ENCODE peak calls at places on chromosomes 11 and 22, in ten cellular contexts. One of them, this sample, is unnamed.
A peak's percentile ranks its signal among the peaks of the same experiment; 100 is the strongest.

GRCh38 chr11:103624708-103625623 is 411.5 kb upstream of the DDI1 start:
- DNase-seq in neural progenitor cell: no peak
- DNase-seq in brain microvascular endothelial cell: peak; percentile 73
- DNase-seq in ovary: no peak
- DNase-seq in OCI-LY7: no peak
- DNase-seq in pancreas: no peak
- DNase-seq in colonic mucosa: no peak
- DNase-seq in mesendoderm: peak; percentile 93
- DNase-seq in CD4-positive, CD25-positive, alpha-beta regulatory T cell: no peak
- DNase-seq in cardiac fibroblast: peak; percentile 97
- DNase-seq in this sample: no peak

GRCh38 chr22:37610480-37611148 is 2.0 kb downstream of the GGA1 start:
- DNase-seq in neural progenitor cell: no peak
- DNase-seq in brain microvascular endothelial cell: no peak
- DNase-seq in ovary: no peak
- DNase-seq in OCI-LY7: peak; percentile 49
- DNase-seq in pancreas: no peak
- DNase-seq in colonic mucosa: peak; percentile 80
- DNase-seq in mesendoderm: no peak
- DNase-seq in CD4-positive, CD25-positive, alpha-beta regulatory T cell: no peak
- DNase-seq in cardiac fibroblast: no peak
- DNase-seq in this sample: no peak

GRCh38 chr11:115324569-115325432 is 179.4 kb downstream of the CADM1 start:
- DNase-seq in neural progenitor cell: peak; percentile 81
- DNase-seq in brain microvascular endothelial cell: peak; percentile 42
- DNase-seq in ovary: peak; percentile 7
- DNase-seq in OCI-LY7: peak; percentile 79
- DNase-seq in pancreas: peak; percentile 16
- DNase-seq in colonic mucosa: peak; percentile 36
- DNase-seq in mesendoderm: peak; percentile 81
- DNase-seq in CD4-positive, CD25-positive, alpha-beta regulatory T cell: no peak
- DNase-seq in cardiac fibroblast: peak; percentile 50
- DNase-seq in this sample: no peak

GRCh38 chr11:68340784-68341556 is 28.6 kb downstream of the LRP5 start:
- DNase-seq in neural progenitor cell: no peak
- DNase-seq in brain microvascular endothelial cell: no peak
- DNase-seq in ovary: no peak
- DNase-seq in OCI-LY7: no peak
- DNase-seq in pancreas: no peak
- DNase-seq in colonic mucosa: no peak
- DNase-seq in mesendoderm: no peak
- DNase-seq in CD4-positive, CD25-positive, alpha-beta regulatory T cell: no peak
- DNase-seq in cardiac fibroblast: peak; percentile 75
- DNase-seq in this sample: no peak

GRCh38 chr11:77687088-77687487 is 49.5 kb upstream of the CLNS1A start:
- DNase-seq in neural progenitor cell: no peak
- DNase-seq in brain microvascular endothelial cell: no peak
- DNase-seq in ovary: no peak
- DNase-seq in OCI-LY7: no peak
- DNase-seq in pancreas: no peak
- DNase-seq in colonic mucosa: no peak
- DNase-seq in mesendoderm: no peak
- DNase-seq in CD4-positive, CD25-positive, alpha-beta regulatory T cell: no peak
- DNase-seq in cardiac fibroblast: no peak
- DNase-seq in this sample: no peak

GRCh38 chr11:47148903-47149535 is 27.7 kb downstream of the ARFGAP2 start:
- DNase-seq in neural progenitor cell: no peak
- DNase-seq in brain microvascular endothelial cell: no peak
- DNase-seq in ovary: no peak
- DNase-seq in OCI-LY7: no peak
- DNase-seq in pancreas: peak; percentile 85
- DNase-seq in colonic mucosa: peak; percentile 31
- DNase-seq in mesendoderm: peak; percentile 40
- DNase-seq in CD4-positive, CD25-positive, alpha-beta regulatory T cell: no peak
- DNase-seq in cardiac fibroblast: no peak
- DNase-seq in this sample: no peak

GRCh38 chr22:35330258-35330861 is 30.7 kb downstream of the TOM1 start:
- DNase-seq in neural progenitor cell: no peak
- DNase-seq in brain microvascular endothelial cell: peak; percentile 65
- DNase-seq in ovary: peak; percentile 91
- DNase-seq in OCI-LY7: peak; percentile 54
- DNase-seq in pancreas: peak; percentile 66
- DNase-seq in colonic mucosa: peak; percentile 70
- DNase-seq in mesendoderm: no peak
- DNase-seq in CD4-positive, CD25-positive, alpha-beta regulatory T cell: peak; percentile 51
- DNase-seq in cardiac fibroblast: peak; percentile 89
- DNase-seq in this sample: peak; percentile 97

GRCh38 chr11:32088117-32088941 is 2.5 kb upstream of the RCN1 start:
- DNase-seq in neural progenitor cell: no peak
- DNase-seq in brain microvascular endothelial cell: peak; percentile 95
- DNase-seq in ovary: peak; percentile 73
- DNase-seq in OCI-LY7: no peak
- DNase-seq in pancreas: peak; percentile 63
- DNase-seq in colonic mucosa: peak; percentile 38
- DNase-seq in mesendoderm: peak; percentile 50
- DNase-seq in CD4-positive, CD25-positive, alpha-beta regulatory T cell: no peak
- DNase-seq in cardiac fibroblast: peak; percentile 97
- DNase-seq in this sample: no peak

GRCh38 chr11:64802370-64803162 is 448 bp downstream of the MAP4K2 start:
- DNase-seq in neural progenitor cell: no peak
- DNase-seq in brain microvascular endothelial cell: no peak
- DNase-seq in ovary: no peak
- DNase-seq in OCI-LY7: peak; percentile 78
- DNase-seq in pancreas: no peak
- DNase-seq in colonic mucosa: peak; percentile 38
- DNase-seq in mesendoderm: peak; percentile 17
- DNase-seq in CD4-positive, CD25-positive, alpha-beta regulatory T cell: no peak
- DNase-seq in cardiac fibroblast: no peak
- DNase-seq in this sample: no peak

GRCh38 chr11:64804346-64805210 is 1.6 kb upstream of the MAP4K2 start:
- DNase-seq in neural progenitor cell: peak; percentile 41
- DNase-seq in brain microvascular endothelial cell: no peak
- DNase-seq in ovary: no peak
- DNase-seq in OCI-LY7: peak; percentile 23
- DNase-seq in pancreas: no peak
- DNase-seq in colonic mucosa: no peak
- DNase-seq in mesendoderm: peak; percentile 44
- DNase-seq in CD4-positive, CD25-positive, alpha-beta regulatory T cell: no peak
- DNase-seq in cardiac fibroblast: no peak
- DNase-seq in this sample: no peak

GRCh38 chr11:64801591-64802369 is 1.2 kb downstream of the MAP4K2 start:
- DNase-seq in neural progenitor cell: no peak
- DNase-seq in brain microvascular endothelial cell: no peak
- DNase-seq in ovary: no peak
- DNase-seq in OCI-LY7: peak; percentile 37
- DNase-seq in pancreas: no peak
- DNase-seq in colonic mucosa: no peak
- DNase-seq in mesendoderm: no peak
- DNase-seq in CD4-positive, CD25-positive, alpha-beta regulatory T cell: no peak
- DNase-seq in cardiac fibroblast: no peak
- DNase-seq in this sample: no peak

GRCh38 chr11:64803846-64804345 is 882 bp upstream of the MAP4K2 start:
- DNase-seq in neural progenitor cell: peak; percentile 32
- DNase-seq in brain microvascular endothelial cell: no peak
- DNase-seq in ovary: no peak
- DNase-seq in OCI-LY7: no peak
- DNase-seq in pancreas: no peak
- DNase-seq in colonic mucosa: peak; percentile 41
- DNase-seq in mesendoderm: peak; percentile 82
- DNase-seq in CD4-positive, CD25-positive, alpha-beta regulatory T cell: no peak
- DNase-seq in cardiac fibroblast: no peak
- DNase-seq in this sample: no peak

GRCh38 chr11:64803163-64803845 is at the start of gene MAP4K2:
- DNase-seq in neural progenitor cell: peak; percentile 97
- DNase-seq in brain microvascular endothelial cell: peak; percentile 80
- DNase-seq in ovary: peak; percentile 90
- DNase-seq in OCI-LY7: peak; percentile 91
- DNase-seq in pancreas: peak; percentile 79
- DNase-seq in colonic mucosa: peak; percentile 88
- DNase-seq in mesendoderm: peak; percentile 95
- DNase-seq in CD4-positive, CD25-positive, alpha-beta regulatory T cell: peak; percentile 85
- DNase-seq in cardiac fibroblast: peak; percentile 78
- DNase-seq in this sample: peak; percentile 98
- H3K4me3 ChIP-seq in neural progenitor cell: peak within 1 kb of the TSS; percentile 57
- H3K4me3 ChIP-seq in brain microvascular endothelial cell: peak within 1 kb of the TSS; percentile 72
- H3K4me3 ChIP-seq in ovary: peak within 1 kb of the TSS; percentile 60
- H3K4me3 ChIP-seq in OCI-LY7: peak within 1 kb of the TSS; percentile 78
- H3K4me3 ChIP-seq in pancreas: peak within 1 kb of the TSS; percentile 40
- H3K4me3 ChIP-seq in colonic mucosa: peak within 1 kb of the TSS; percentile 54
- H3K4me3 ChIP-seq in mesendoderm: peak within 1 kb of the TSS; percentile 50
- H3K4me3 ChIP-seq in CD4-positive, CD25-positive, alpha-beta regulatory T cell: peak within 1 kb of the TSS; percentile 89
- H3K4me3 ChIP-seq in cardiac fibroblast: peak within 1 kb of the TSS; percentile 67
- H3K4me3 ChIP-seq in this sample: peak within 1 kb of the TSS; percentile 40

DNA sequence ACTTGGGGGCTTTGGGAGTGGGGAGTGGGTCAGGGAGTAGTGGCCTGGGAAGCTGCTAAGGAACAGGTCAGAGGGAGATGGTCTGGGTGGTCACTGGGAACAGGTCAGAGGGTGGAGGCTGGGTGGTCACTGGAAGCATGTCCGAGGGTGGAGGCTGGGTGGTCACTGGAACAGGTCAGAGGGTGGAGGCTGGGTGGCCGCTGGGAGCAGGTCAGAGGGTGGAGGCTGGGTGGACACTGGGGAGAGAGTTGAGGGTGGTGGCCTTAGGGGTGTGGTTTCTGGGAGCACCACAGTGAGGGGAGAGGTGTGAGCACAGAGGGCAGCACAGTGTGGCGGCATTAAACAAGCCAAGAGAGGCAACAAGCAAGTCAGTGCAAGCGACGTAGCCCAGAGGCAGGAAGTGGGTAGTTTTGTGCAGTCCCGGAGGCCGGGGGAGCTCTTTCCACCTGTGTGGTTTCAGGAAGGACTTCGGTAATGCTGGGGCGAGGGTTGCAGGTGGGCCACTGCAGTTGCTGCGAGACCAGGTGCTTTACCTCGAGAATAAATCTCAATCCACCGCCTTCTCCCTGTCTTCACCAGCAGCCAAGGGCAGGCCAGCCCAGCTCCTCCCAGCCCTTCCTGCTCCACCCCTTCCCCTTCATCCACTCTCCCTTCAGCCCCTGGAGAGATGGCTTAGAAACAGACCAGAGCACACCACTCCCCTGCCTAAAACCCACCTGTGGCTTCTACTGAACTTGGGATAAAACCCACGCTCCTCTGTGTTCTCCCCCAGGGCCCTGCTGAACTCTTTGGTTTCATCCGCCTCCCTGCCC is 3.2 kb upstream of the CACNA1I start:
- DNase-seq in neural progenitor cell: no peak
- DNase-seq in brain microvascular endothelial cell: no peak
- DNase-seq in ovary: no peak
- DNase-seq in OCI-LY7: peak; percentile 77
- DNase-seq in pancreas: no peak
- DNase-seq in colonic mucosa: no peak
- DNase-seq in mesendoderm: no peak
- DNase-seq in CD4-positive, CD25-positive, alpha-beta regulatory T cell: no peak
- DNase-seq in cardiac fibroblast: no peak
- DNase-seq in this sample: no peak
- H3K4me3 ChIP-seq in neural progenitor cell: no peak overlapping the region
- H3K4me3 ChIP-seq in brain microvascular endothelial cell: no peak overlapping the region
- H3K4me3 ChIP-seq in ovary: no peak overlapping the region
- H3K4me3 ChIP-seq in OCI-LY7: no peak overlapping the region
- H3K4me3 ChIP-seq in pancreas: no peak overlapping the region
- H3K4me3 ChIP-seq in colonic mucosa: no peak overlapping the region
- H3K4me3 ChIP-seq in mesendoderm: no peak overlapping the region
- H3K4me3 ChIP-seq in CD4-positive, CD25-positive, alpha-beta regulatory T cell: peak overlapping the region; percentile 48
- H3K4me3 ChIP-seq in cardiac fibroblast: no peak overlapping the region
- H3K4me3 ChIP-seq in this sample: no peak overlapping the region

DNA sequence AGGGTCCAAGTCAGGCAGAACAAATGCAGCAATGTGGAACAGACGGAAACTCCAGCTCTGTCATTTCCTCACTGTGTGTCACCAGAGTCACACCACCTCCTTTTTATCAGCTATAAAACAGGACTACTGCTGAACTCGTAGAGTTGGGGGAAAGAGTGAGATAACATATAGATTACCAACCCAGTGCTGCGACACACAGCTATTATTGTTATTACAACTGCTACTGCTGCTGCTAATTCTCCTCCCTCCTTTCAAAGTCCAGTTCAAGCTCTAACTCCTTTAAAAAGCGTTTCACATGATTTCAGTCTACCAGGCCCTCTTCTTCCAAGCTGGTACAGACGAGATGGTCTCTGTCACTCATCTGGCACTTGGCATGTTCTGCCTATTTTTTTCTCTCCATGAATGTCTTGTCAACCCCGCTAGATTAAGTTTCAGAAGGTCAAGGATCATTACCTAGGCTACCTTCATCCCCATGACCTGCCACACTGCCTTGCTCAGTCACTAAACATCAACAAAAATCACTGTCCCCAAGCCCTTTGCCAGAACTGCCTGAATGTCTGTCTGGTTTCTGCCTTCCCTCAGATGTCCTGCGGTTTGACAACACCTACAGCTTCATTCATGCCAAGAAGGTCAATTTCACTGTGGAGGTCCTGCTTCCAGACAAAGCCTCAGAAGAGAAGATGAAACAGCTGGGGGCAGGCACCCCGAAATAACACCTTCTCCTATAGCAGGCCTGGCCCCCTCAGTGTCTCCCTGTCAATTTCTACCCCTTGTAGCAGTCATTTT is 3.7 kb upstream of the MTFP1 start:
- DNase-seq in neural progenitor cell: no peak
- DNase-seq in brain microvascular endothelial cell: peak; percentile 54
- DNase-seq in ovary: no peak
- DNase-seq in OCI-LY7: no peak
- DNase-seq in pancreas: no peak
- DNase-seq in colonic mucosa: peak; percentile 39
- DNase-seq in mesendoderm: no peak
- DNase-seq in CD4-positive, CD25-positive, alpha-beta regulatory T cell: no peak
- DNase-seq in cardiac fibroblast: peak; percentile 40
- DNase-seq in this sample: no peak
- H3K4me3 ChIP-seq in neural progenitor cell: peak overlapping the region; percentile 55
- H3K4me3 ChIP-seq in brain microvascular endothelial cell: peak overlapping the region; percentile 10
- H3K4me3 ChIP-seq in ovary: no peak overlapping the region
- H3K4me3 ChIP-seq in OCI-LY7: peak overlapping the region; percentile 93
- H3K4me3 ChIP-seq in pancreas: no peak overlapping the region
- H3K4me3 ChIP-seq in colonic mucosa: no peak overlapping the region
- H3K4me3 ChIP-seq in mesendoderm: no peak overlapping the region
- H3K4me3 ChIP-seq in CD4-positive, CD25-positive, alpha-beta regulatory T cell: no peak overlapping the region
- H3K4me3 ChIP-seq in cardiac fibroblast: no peak overlapping the region
- H3K4me3 ChIP-seq in this sample: no peak overlapping the region

DNA sequence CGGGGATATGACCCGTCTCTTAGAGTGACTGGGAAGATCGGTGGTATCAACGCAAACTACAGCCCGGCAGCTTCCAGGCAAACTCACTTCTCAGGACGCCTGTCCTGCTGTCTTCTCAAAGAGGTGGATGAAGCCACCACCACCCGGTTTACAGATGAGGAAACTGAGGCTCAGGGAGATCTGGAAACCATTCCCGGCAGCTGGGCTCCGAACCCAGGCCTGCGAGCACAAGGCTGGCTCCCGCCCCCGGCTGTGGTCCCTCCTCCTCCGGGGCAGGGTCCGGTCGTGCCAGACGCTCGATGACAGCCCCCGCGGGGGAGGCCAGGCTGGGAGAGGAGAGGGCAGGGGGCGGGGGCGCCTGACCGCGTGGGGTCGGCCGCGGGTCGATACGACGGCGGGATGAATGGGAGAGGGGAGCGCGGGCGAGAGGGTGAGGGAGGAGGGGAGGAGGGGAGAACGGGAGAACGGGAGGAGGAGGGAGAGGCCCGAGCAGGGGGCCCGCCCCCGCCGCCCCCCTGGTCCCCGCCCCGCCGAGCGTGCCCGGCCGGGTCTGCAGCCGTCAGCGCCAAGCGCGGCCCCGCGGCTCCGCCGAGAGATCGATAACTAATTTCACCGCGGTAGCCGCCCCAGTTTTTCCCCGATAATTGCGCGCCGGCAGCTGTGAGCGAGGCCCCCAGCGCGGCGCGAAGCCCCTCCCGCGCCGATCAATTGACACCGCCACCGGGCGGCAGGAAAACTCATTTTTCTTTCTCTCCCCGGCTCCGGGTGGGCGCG is 14.0 kb downstream of the IGLL1 start:
- DNase-seq in neural progenitor cell: peak; percentile 67
- DNase-seq in brain microvascular endothelial cell: no peak
- DNase-seq in ovary: peak; percentile 42
- DNase-seq in OCI-LY7: no peak
- DNase-seq in pancreas: peak; percentile 20
- DNase-seq in colonic mucosa: no peak
- DNase-seq in mesendoderm: peak; percentile 26
- DNase-seq in CD4-positive, CD25-positive, alpha-beta regulatory T cell: no peak
- DNase-seq in cardiac fibroblast: no peak
- DNase-seq in this sample: no peak
- H3K4me3 ChIP-seq in neural progenitor cell: peak overlapping the region; percentile 54
- H3K4me3 ChIP-seq in brain microvascular endothelial cell: peak overlapping the region; percentile 12
- H3K4me3 ChIP-seq in ovary: peak overlapping the region; percentile 29
- H3K4me3 ChIP-seq in OCI-LY7: no peak overlapping the region
- H3K4me3 ChIP-seq in pancreas: peak overlapping the region; percentile 23
- H3K4me3 ChIP-seq in colonic mucosa: peak overlapping the region; percentile 27
- H3K4me3 ChIP-seq in mesendoderm: peak overlapping the region; percentile 26
- H3K4me3 ChIP-seq in CD4-positive, CD25-positive, alpha-beta regulatory T cell: no peak overlapping the region
- H3K4me3 ChIP-seq in cardiac fibroblast: no peak overlapping the region
- H3K4me3 ChIP-seq in this sample: no peak overlapping the region

This sample was measured in lower leg skin.